ENCODE peak calls at places on chromosome 5, in five cellular contexts. T is K562; Z is memory B cell; R is HTR-8/SVneo; W is activated CD4-positive, alpha-beta T cell treated with anti-CD3 and anti-CD28 coated beads, Interleukin-2, amount 50 U/mL, for 1 hour. M is an unnamed sample.
A peak's percentile ranks its signal among the peaks of the same experiment; 100 is the strongest.

GRCh38 chr5:151483176-151483575 is 35.8 kb downstream of the SLC36A1 start:
- DNase-seq in T (no peak), Z (no peak), R (no peak), W (no peak), M (peak; percentile 25)

GRCh38 chr5:172860520-172861443 is 26.7 kb downstream of the ERGIC1 start:
- DNase-seq in T (no peak), Z (no peak), R (no peak), W (no peak), M (peak; percentile 79)

GRCh38 chr5:154179846-154180710 is 10.5 kb upstream of the GALNT10 start:
- DNase-seq in T (peak; percentile 67), Z (peak; percentile 28), R (peak; percentile 65), W (peak; percentile 12), M (no peak)

GRCh38 chr5:65986050-65986451 is 59.7 kb downstream of the ERBIN start:
- DNase-seq in T (no peak), Z (no peak), R (peak; percentile 49), W (no peak), M (no peak)

GRCh38 chr5:72611111-72611724 is 104.0 kb upstream of the ZNF366 start:
- DNase-seq in T (peak; percentile 83), Z (peak; percentile 31), R (peak; percentile 65), W (peak; percentile 32), M (peak; percentile 94)

GRCh38 chr5:115068239-115069086 is 101.2 kb downstream of the TRIM36 start:
- DNase-seq in T (peak; percentile 24), Z (no peak), R (no peak), W (no peak), M (no peak)

GRCh38 chr5:171893290-171893890 is 107.8 kb downstream of the SMIM23 start:
- DNase-seq in T (no peak), Z (no peak), R (no peak), W (no peak), M (no peak)

GRCh38 chr5:35470866-35471265 is 146.8 kb upstream of the SPEF2 start:
- DNase-seq in T (no peak), Z (no peak), R (peak; percentile 67), W (no peak), M (no peak)

GRCh38 chr5:129113867-129114266 is 19.3 kb downstream of the ISOC1 start:
- DNase-seq in T (no peak), Z (no peak), R (no peak), W (no peak), M (no peak)

GRCh38 chr5:74019923-74020322 is 393.9 kb downstream of the ARHGEF28 start:
- DNase-seq in T (no peak), Z (no peak), R (no peak), W (no peak), M (no peak)

GRCh38 chr5:40570408-40571129 is 109.1 kb upstream of the PTGER4 start:
- DNase-seq in T (no peak), Z (no peak), R (no peak), W (no peak), M (no peak)

GRCh38 chr5:6783787-6784186 is 70.6 kb downstream of the TENT4A start:
- DNase-seq in T (no peak), Z (no peak), R (no peak), W (no peak), M (no peak)

M was measured in hippocampal formation.